ENCODE peak calls at places on chromosomes 12 and 14, in five cellular contexts. Y is PC-9, Z is hepatocyte, L is mammary epithelial cell, T is keratinocyte. C is an unnamed sample.

GRCh38 chr12:110619534-110619953 is 5.6 kb downstream of the TCTN1 start:
- DNase-seq in L (peak; percentile 49), Z (no peak), Y (no peak), T (no peak), C (no peak)

GRCh38 chr12:10636124-10636523 is 22.7 kb upstream of the MAGOHB start:
- DNase-seq in T (no peak), L (no peak), Z (no peak), Y (no peak), C (no peak)

GRCh38 chr12:120659151-120659525 is 18.7 kb downstream of the CABP1 start:
- DNase-seq in T (no peak), L (no peak), Y (no peak), Z (no peak), C (no peak)

GRCh38 chr14:104528496-104528895 is 51.1 kb upstream of the C14orf180 start:
- DNase-seq in Y (peak; percentile 24), Z (no peak), T (no peak), L (no peak), C (no peak)

GRCh38 chr12:57621497-57622292 is 10.5 kb downstream of the ARHGEF25 start:
- DNase-seq in L (no peak), Z (peak; percentile 75), T (no peak), Y (no peak), C (no peak)

GRCh38 chr12:42904683-42905418 is 315.3 kb upstream of the PRICKLE1 start:
- DNase-seq in Z (no peak), T (no peak), L (no peak), Y (no peak), C (no peak)

GRCh38 chr14:50085570-50086315 is 30.6 kb downstream of the VCPKMT start:
- DNase-seq in T (no peak), Y (no peak), L (peak; percentile 78), Z (no peak), C (no peak)

GRCh38 chr12:69553626-69554248 is 31.5 kb upstream of the CCT2 start:
- DNase-seq in L (peak; percentile 88), T (peak; percentile 64), Y (no peak), Z (peak; percentile 57), C (peak; percentile 71)

GRCh38 chr14:81710232-81710845 is 176.7 kb upstream of the SEL1L start:
- DNase-seq in L (peak; percentile 20), Y (no peak), T (peak; percentile 1), Z (peak; percentile 62), C (peak; percentile 11)

GRCh38 chr14:55434805-55435174 is 5.6 kb downstream of the TBPL2 start:
- DNase-seq in L (no peak), Z (peak; percentile 38), T (no peak), Y (peak; percentile 47), C (no peak)

GRCh38 chr12:108375986-108376663 is 37.0 kb upstream of the CMKLR1 start:
- DNase-seq in T (no peak), Z (no peak), Y (no peak), L (peak; percentile 13), C (no peak)

GRCh38 chr12:76143343-76144252 is 59.1 kb upstream of the NAP1L1 start:
- DNase-seq in T (no peak), L (no peak), Y (no peak), Z (no peak), C (no peak)

GRCh38 chr12:106245767-106246166 is 2.1 kb downstream of the CKAP4 start:
- DNase-seq in Z (peak; percentile 55), Y (peak; percentile 70), T (no peak), L (no peak), C (peak; percentile 63)

GRCh38 chr14:102993523-102993922 is 63.8 kb downstream of the CDC42BPB start:
- DNase-seq in L (peak; percentile 86), Y (peak; percentile 100), T (peak; percentile 33), Z (peak; percentile 66), C (peak; percentile 52)

GRCh38 chr12:130982565-130983225 is 29.0 kb downstream of the ADGRD1 start:
- DNase-seq in L (no peak), Z (no peak), T (no peak), Y (no peak), C (no peak)

GRCh38 chr14:75141967-75142366 is 15.1 kb upstream of the NEK9 start:
- DNase-seq in Y (no peak), Z (peak; percentile 28), L (peak; percentile 12), T (no peak), C (peak; percentile 36)

GRCh38 chr14:51873221-51873893 is 12.9 kb downstream of the GNG2 start:
- DNase-seq in T (no peak), L (peak; percentile 91), Z (peak; percentile 58), Y (peak; percentile 97), C (peak; percentile 94)

GRCh38 chr12:51391047-51391837 is at the start of gene GALNT6:
- DNase-seq in Z (peak; percentile 82), T (no peak), L (peak; percentile 39), Y (peak; percentile 55), C (no peak)

GRCh38 chr12:76449572-76449971 is 101.4 kb upstream of the BBS10 start:
- DNase-seq in T (no peak), Y (no peak), L (peak; percentile 63), Z (no peak), C (peak; percentile 67)

GRCh38 chr12:46402451-46402850 is 29.9 kb upstream of the SLC38A2 start:
- DNase-seq in T (no peak), Y (no peak), Z (no peak), L (peak; percentile 55), C (peak; percentile 95)

GRCh38 chr12:120938496-120938895 is 34.3 kb upstream of the SPPL3 start:
- DNase-seq in L (no peak), Z (no peak), Y (no peak), T (no peak), C (no peak)

GRCh38 chr12:88266851-88267360 is 124.8 kb downstream of the TMTC3 start:
- DNase-seq in L (no peak), Z (no peak), Y (no peak), T (no peak), C (peak; percentile 45)

GRCh38 chr14:63663428-63664142 is 21.9 kb upstream of the WDR89 start:
- DNase-seq in T (no peak), Z (no peak), Y (peak; percentile 83), L (no peak), C (no peak)

GRCh38 chr12:126337556-126337955 is 1272.3 kb downstream of the AACS start:
- DNase-seq in T (no peak), Y (peak; percentile 74), Z (no peak), L (no peak), C (peak; percentile 48)

GRCh38 chr14:64812412-64812811 is 67.3 kb downstream of the SPTB start:
- DNase-seq in L (peak; percentile 61), Z (peak; percentile 81), T (no peak), Y (peak; percentile 28), C (no peak)

GRCh38 chr12:66716522-66716921 is 37.6 kb upstream of the GRIP1 start:
- DNase-seq in T (no peak), Z (no peak), L (no peak), Y (no peak), C (no peak)

GRCh38 chr12:54292931-54293241 is 7.9 kb downstream of the NFE2 start:
- DNase-seq in T (no peak), L (no peak), Z (no peak), Y (no peak), C (no peak)
- TF ChIP-seq EZH2 in T (no peak), L (no peak), Z (no peak), Y (no peak), C (no peak)

GRCh38 chr14:70097576-70098256 is 91.0 kb downstream of the SLC8A3 start:
- DNase-seq in Y (no peak), T (no peak), Z (no peak), L (no peak), C (no peak)

GRCh38 chr14:70094106-70094505 is 94.6 kb downstream of the SLC8A3 start:
- DNase-seq in L (no peak), Z (no peak), T (no peak), Y (no peak), C (no peak)

GRCh38 chr14:70094631-70095030 is 94.1 kb downstream of the SLC8A3 start:
- DNase-seq in T (no peak), Z (no peak), Y (no peak), L (no peak), C (no peak)

GRCh38 chr14:70096866-70097265 is 91.9 kb downstream of the SLC8A3 start:
- DNase-seq in T (no peak), Y (no peak), L (no peak), Z (peak; percentile 27), C (peak; percentile 3)

DNA sequence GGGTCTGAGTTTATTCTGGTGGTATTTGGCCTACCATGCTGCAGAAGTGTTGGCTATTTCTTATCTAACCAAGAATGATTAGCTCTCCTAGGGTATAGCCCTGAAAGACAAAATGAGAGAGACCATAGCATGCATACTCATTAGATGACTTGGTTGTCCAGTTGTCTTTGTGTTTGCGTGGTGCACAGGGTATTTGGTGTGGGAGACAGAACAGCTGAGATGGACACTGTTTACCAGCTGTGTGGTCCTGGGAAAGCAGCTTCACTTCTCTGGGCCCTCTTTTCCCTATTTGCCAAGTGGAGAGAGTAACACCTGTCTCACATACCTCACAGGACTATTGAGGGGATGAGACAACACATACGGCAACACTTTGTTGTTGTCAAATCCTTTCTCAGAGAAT is 95.6 kb downstream of the SLC8A3 start:
- DNase-seq in T (no peak), Y (no peak), L (no peak), Z (no peak), C (no peak)
- TF ChIP-seq EZH2 in T (no peak), Y (no peak), L (no peak), Z (no peak), C (no peak)

GRCh38 chr12:25959069-25959961 is 833 bp downstream of the RASSF8 start:
- DNase-seq in Y (peak; percentile 38), L (peak; percentile 73), T (no peak), Z (peak; percentile 76), C (peak; percentile 88)
- TF ChIP-seq EZH2 in Y (no peak), L (no peak), T (no peak), Z (no peak), C (no peak)

GRCh38 chr12:54054442-54055332 is 1.1 kb downstream of the HOXC4 start:
- DNase-seq in L (no peak), Z (no peak), T (no peak), Y (no peak), C (no peak)
- TF ChIP-seq EZH2 in L (no peak), Z (no peak), T (no peak), Y (no peak), C (no peak)

GRCh38 chr12:3491938-3492867 is 1.2 kb downstream of the PRMT8 start:
- DNase-seq in L (peak; percentile 66), Y (no peak), T (peak; percentile 5), Z (peak; percentile 91), C (peak; percentile 53)
- TF ChIP-seq EZH2 in L (no peak), Y (no peak), T (peak; percentile 68), Z (peak; percentile 71), C (peak; percentile 75)

DNA sequence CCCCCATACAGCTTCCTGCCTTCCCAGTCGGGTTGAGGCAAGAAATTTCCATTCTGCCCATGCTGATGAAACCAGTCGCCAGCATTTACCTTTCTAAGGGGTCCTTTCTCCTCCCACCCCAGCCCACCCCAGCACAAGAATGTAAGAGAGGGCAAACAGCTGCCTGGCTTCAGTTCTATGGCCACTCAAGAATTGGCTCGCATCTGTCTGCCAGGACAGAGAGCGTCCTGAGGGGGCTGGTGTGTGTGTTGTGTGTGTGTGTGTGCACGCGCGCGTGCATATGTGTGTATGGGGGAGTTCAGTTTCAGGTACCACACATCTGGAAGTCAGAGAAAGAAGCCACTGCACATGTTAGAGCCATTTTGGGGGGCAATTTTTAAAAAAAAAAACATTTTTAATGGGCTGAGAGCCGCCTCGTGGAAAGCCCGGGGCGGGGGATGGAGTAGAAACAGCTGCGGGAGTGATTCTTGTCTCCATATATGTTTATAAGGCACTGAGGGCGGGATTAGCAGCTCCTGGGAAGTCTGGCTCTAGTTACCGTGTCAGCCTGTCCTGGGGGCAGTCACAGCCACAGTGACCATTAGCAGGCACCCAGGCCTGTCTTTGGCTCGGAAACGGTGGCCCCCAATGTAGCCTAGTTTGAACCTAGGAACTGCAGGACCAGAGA is at the start of gene WNT5B:
- DNase-seq in Z (no peak), L (no peak), Y (no peak), T (no peak), C (no peak)
- TF ChIP-seq EZH2 in Z (no peak), L (no peak), Y (no peak), T (no peak), C (no peak)

GRCh38 chr12:100715976-100716657 is 78.5 kb upstream of the ANO4 start:
- DNase-seq in Z (no peak), T (no peak), Y (no peak), L (no peak), C (no peak)
- TF ChIP-seq EZH2 in Z (no peak), T (no peak), Y (no peak), L (no peak), C (no peak)